ENCODE peak calls at places on chromosome 13, in six cellular contexts. Y is bronchial epithelial cell, I is cardiac muscle cell, F is BJ, A is A549, T is choroid plexus epithelial cell. D is an unnamed sample.

GRCh38 chr13:27375686-27376326 is 48.6 kb upstream of the GTF3A start:
- DNase-seq in I (peak), F (no peak), A (peak), T (peak), Y (peak), D (peak)

GRCh38 chr13:47188802-47189201 is 291.9 kb upstream of the HTR2A start:
- DNase-seq in T (no peak), Y (peak), I (peak), F (peak), A (no peak), D (peak)

GRCh38 chr13:87078947-87079795 is 592.0 kb upstream of the SLITRK5 start:
- DNase-seq in F (no peak), Y (no peak), A (no peak), I (no peak), T (no peak), D (no peak)

GRCh38 chr13:36395280-36395679 is 37.0 kb upstream of the CCNA1 start:
- DNase-seq in A (peak), F (peak), Y (peak), T (peak), I (peak), D (peak)

GRCh38 chr13:86368924-86369323 is 569.7 kb upstream of the SLITRK6 start:
- DNase-seq in A (no peak), F (no peak), Y (no peak), I (no peak), T (no peak), D (no peak)

GRCh38 chr13:91468301-91468700 is 69.9 kb downstream of the GPC5 start:
- DNase-seq in F (no peak), I (no peak), Y (peak), A (peak), T (no peak), D (no peak)

GRCh38 chr13:99991806-99992242 is 10.2 kb downstream of the ZIC2 start:
- DNase-seq in F (no peak), T (peak), Y (no peak), I (no peak), A (no peak), D (no peak)

GRCh38 chr13:84962141-84962750 is 837.0 kb downstream of the SLITRK6 start:
- DNase-seq in F (no peak), T (no peak), Y (no peak), A (no peak), I (no peak), D (no peak)

GRCh38 chr13:91326156-91326555 is 21.3 kb upstream of the MIR17HG start:
- DNase-seq in Y (no peak), I (peak), T (no peak), A (no peak), F (no peak), D (no peak)

GRCh38 chr13:37715606-37716015 is 117.0 kb upstream of the POSTN start:
- DNase-seq in F (no peak), I (peak), A (peak), Y (peak), T (peak), D (no peak)

DNA sequence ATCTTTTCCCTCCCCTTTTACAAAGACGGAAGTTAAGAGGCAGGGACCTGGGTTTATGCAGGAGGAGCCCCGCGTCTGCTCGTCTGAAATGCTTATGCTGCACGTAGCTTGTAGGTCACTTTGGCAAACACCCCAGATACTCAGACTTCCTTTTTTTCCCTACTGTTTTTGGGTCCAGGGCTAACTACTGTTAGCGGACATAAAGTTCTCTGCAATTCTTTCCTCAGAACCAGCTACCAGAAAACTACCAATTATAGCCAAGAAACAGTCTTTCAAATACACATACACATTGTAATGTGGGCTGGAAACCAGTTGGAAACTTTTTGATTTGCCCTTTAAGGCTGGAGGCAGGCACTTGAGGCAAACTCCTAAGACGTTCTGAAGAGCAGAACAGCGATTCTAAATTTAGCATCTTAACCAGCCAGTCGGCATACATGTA is 50.7 kb downstream of the EFNB2 start:
- DNase-seq in I (peak), T (peak), A (no peak), Y (no peak), F (no peak), D (no peak)
- H3K4me3 ChIP-seq in I (no peak), T (peak), A (no peak), Y (no peak), F (no peak), D (no peak)

GRCh38 chr13:43787998-43788397 is 1.2 kb upstream of the ENOX1 start:
- DNase-seq in T (peak), I (peak), Y (peak), A (peak), F (no peak), D (no peak)
- TF ChIP-seq CTCF in T (peak), I (peak), Y (peak), A (peak), F (peak), D (peak)

GRCh38 chr13:114069376-114070097 is 62.9 kb downstream of the RASA3 start:
- DNase-seq in Y (no peak), F (no peak), T (no peak), A (no peak), I (no peak), D (no peak)

GRCh38 chr13:114067381-114067885 is 65.0 kb downstream of the RASA3 start:
- DNase-seq in A (no peak), Y (no peak), I (peak), T (no peak), F (peak), D (peak)

GRCh38 chr13:114066956-114067355 is 65.5 kb downstream of the RASA3 start:
- DNase-seq in A (no peak), F (no peak), Y (no peak), T (no peak), I (no peak), D (no peak)

GRCh38 chr13:114068723-114069322 is 63.6 kb downstream of the RASA3 start:
- DNase-seq in A (peak), F (no peak), I (peak), T (peak), Y (peak), D (peak)

DNA sequence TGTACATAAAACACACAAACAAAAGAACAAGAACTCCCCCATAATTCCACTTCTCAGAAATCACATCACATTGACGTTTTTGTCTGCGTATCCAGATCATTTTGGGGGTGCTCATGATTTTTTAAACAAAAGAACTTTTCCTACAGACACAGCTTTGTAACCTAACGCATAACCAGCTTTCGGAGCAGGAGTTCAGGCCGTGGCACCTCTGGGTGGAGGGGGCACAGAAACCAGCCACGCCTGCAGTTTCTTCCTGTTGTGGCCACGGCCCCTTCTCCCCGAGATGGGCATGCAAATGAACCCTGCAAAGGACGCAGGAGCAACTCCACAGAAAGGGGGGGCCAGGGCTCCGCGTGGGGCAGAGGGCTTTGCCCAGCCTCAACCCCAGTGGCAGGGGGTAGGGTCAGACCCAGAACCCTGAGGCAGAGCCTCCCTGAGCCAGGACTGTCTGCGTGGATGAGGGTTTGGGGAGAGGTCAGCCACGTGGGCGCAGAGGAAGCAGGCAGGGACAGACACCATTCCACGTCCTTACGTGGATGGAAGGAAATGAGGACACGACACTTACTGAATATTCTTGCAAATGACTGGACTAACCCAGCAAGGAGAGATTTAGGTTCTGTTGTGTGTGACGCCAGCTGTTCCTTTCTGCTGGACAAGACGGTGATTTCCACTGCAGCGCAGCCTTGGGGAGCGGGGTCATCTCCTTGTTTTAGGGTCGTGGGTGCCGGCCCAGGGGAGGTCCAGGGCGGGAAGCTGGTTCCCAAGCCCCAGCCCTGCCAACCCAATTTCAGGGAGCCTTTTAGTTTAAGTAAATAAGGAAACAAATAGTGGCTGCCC is 64.3 kb downstream of the RASA3 start:
- DNase-seq in F (no peak), I (no peak), Y (no peak), T (no peak), A (no peak), D (no peak)
- H3K4me3 ChIP-seq in F (no peak), I (no peak), Y (no peak), T (no peak), A (no peak), D (no peak)

GRCh38 chr13:23960566-23961156 is 63.4 kb upstream of the C1QTNF9B start:
- DNase-seq in T (peak), A (peak), I (peak), F (no peak), Y (peak), D (no peak)
- TF ChIP-seq CTCF in T (peak), A (peak), I (peak), F (peak), Y (peak), D (peak)

D was measured in HFF-Myc.